ENCODE peak calls at places on chromosomes 1 and 21, in seven cellular contexts. One of them, this sample, is unnamed.
A peak's percentile ranks its signal among the peaks of the same experiment; 100 is the strongest.

GRCh38 chr21:36539434-36540150 is 59.7 kb upstream of the CLDN14 start:
- DNase-seq in myocyte: no peak
- DNase-seq in GM19239: no peak
- DNase-seq in NCI-H1694: no peak
- DNase-seq in HuH-7: no peak
- DNase-seq in stimulated activated CD8-positive, alpha-beta memory T cell treated with anti-CD3 and anti-CD28 coated beads, Interleukin-2, amount 100 ng/mL, for 48 hours: no peak
- DNase-seq in left lobe of liver: no peak
- DNase-seq in this sample: no peak

GRCh38 chr1:243447342-243447741 is 191.5 kb downstream of the SDCCAG8 start:
- DNase-seq in HuH-7: no peak
- DNase-seq in NCI-H1694: no peak
- DNase-seq in GM19239: no peak
- DNase-seq in myocyte: peak; percentile 31
- DNase-seq in stimulated activated CD8-positive, alpha-beta memory T cell treated with anti-CD3 and anti-CD28 coated beads, Interleukin-2, amount 100 ng/mL, for 48 hours: no peak
- DNase-seq in left lobe of liver: peak; percentile 56
- DNase-seq in this sample: peak; percentile 53

GRCh38 chr1:220783453-220783852 is 3.3 kb upstream of the MTARC1 start:
- DNase-seq in GM19239: no peak
- DNase-seq in left lobe of liver: no peak
- DNase-seq in HuH-7: no peak
- DNase-seq in stimulated activated CD8-positive, alpha-beta memory T cell treated with anti-CD3 and anti-CD28 coated beads, Interleukin-2, amount 100 ng/mL, for 48 hours: no peak
- DNase-seq in myocyte: no peak
- DNase-seq in NCI-H1694: no peak
- DNase-seq in this sample: no peak

GRCh38 chr1:11488966-11489625 is 10.1 kb downstream of the DISP3 start:
- DNase-seq in GM19239: no peak
- DNase-seq in HuH-7: no peak
- DNase-seq in stimulated activated CD8-positive, alpha-beta memory T cell treated with anti-CD3 and anti-CD28 coated beads, Interleukin-2, amount 100 ng/mL, for 48 hours: no peak
- DNase-seq in left lobe of liver: no peak
- DNase-seq in myocyte: no peak
- DNase-seq in NCI-H1694: no peak
- DNase-seq in this sample: no peak

GRCh38 chr1:217620814-217621213 is 10.1 kb downstream of the GPATCH2 start:
- DNase-seq in NCI-H1694: no peak
- DNase-seq in stimulated activated CD8-positive, alpha-beta memory T cell treated with anti-CD3 and anti-CD28 coated beads, Interleukin-2, amount 100 ng/mL, for 48 hours: no peak
- DNase-seq in GM19239: peak; percentile 15
- DNase-seq in HuH-7: no peak
- DNase-seq in myocyte: no peak
- DNase-seq in left lobe of liver: no peak
- DNase-seq in this sample: no peak

GRCh38 chr1:21121764-21122471 is 54.8 kb downstream of the EIF4G3 start:
- DNase-seq in myocyte: no peak
- DNase-seq in HuH-7: no peak
- DNase-seq in left lobe of liver: no peak
- DNase-seq in GM19239: no peak
- DNase-seq in NCI-H1694: no peak
- DNase-seq in stimulated activated CD8-positive, alpha-beta memory T cell treated with anti-CD3 and anti-CD28 coated beads, Interleukin-2, amount 100 ng/mL, for 48 hours: no peak
- DNase-seq in this sample: no peak

GRCh38 chr21:37514038-37514665 is 147.6 kb downstream of the DYRK1A start:
- DNase-seq in stimulated activated CD8-positive, alpha-beta memory T cell treated with anti-CD3 and anti-CD28 coated beads, Interleukin-2, amount 100 ng/mL, for 48 hours: no peak
- DNase-seq in GM19239: no peak
- DNase-seq in NCI-H1694: no peak
- DNase-seq in myocyte: no peak
- DNase-seq in left lobe of liver: no peak
- DNase-seq in HuH-7: no peak
- DNase-seq in this sample: no peak

GRCh38 chr1:215754112-215754511 is 187.0 kb downstream of the KCTD3 start:
- DNase-seq in left lobe of liver: no peak
- DNase-seq in myocyte: no peak
- DNase-seq in GM19239: no peak
- DNase-seq in HuH-7: no peak
- DNase-seq in stimulated activated CD8-positive, alpha-beta memory T cell treated with anti-CD3 and anti-CD28 coated beads, Interleukin-2, amount 100 ng/mL, for 48 hours: no peak
- DNase-seq in NCI-H1694: no peak
- DNase-seq in this sample: no peak

GRCh38 chr1:63980706-63981407 is 207.0 kb downstream of the ROR1 start:
- DNase-seq in HuH-7: no peak
- DNase-seq in left lobe of liver: no peak
- DNase-seq in GM19239: no peak
- DNase-seq in myocyte: no peak
- DNase-seq in NCI-H1694: no peak
- DNase-seq in stimulated activated CD8-positive, alpha-beta memory T cell treated with anti-CD3 and anti-CD28 coated beads, Interleukin-2, amount 100 ng/mL, for 48 hours: no peak
- DNase-seq in this sample: peak; percentile 3

GRCh38 chr1:168260393-168260792 is 20.3 kb upstream of the TBX19 start:
- DNase-seq in myocyte: no peak
- DNase-seq in stimulated activated CD8-positive, alpha-beta memory T cell treated with anti-CD3 and anti-CD28 coated beads, Interleukin-2, amount 100 ng/mL, for 48 hours: no peak
- DNase-seq in left lobe of liver: no peak
- DNase-seq in GM19239: no peak
- DNase-seq in HuH-7: no peak
- DNase-seq in NCI-H1694: no peak
- DNase-seq in this sample: no peak

GRCh38 chr1:205248793-205249601 is 21.3 kb downstream of the TMCC2 start:
- DNase-seq in HuH-7: no peak
- DNase-seq in stimulated activated CD8-positive, alpha-beta memory T cell treated with anti-CD3 and anti-CD28 coated beads, Interleukin-2, amount 100 ng/mL, for 48 hours: no peak
- DNase-seq in NCI-H1694: no peak
- DNase-seq in myocyte: no peak
- DNase-seq in GM19239: no peak
- DNase-seq in left lobe of liver: no peak
- DNase-seq in this sample: no peak

GRCh38 chr1:19775317-19775716 is 24.4 kb downstream of the TMCO4 start:
- DNase-seq in HuH-7: no peak
- DNase-seq in GM19239: no peak
- DNase-seq in NCI-H1694: no peak
- DNase-seq in stimulated activated CD8-positive, alpha-beta memory T cell treated with anti-CD3 and anti-CD28 coated beads, Interleukin-2, amount 100 ng/mL, for 48 hours: no peak
- DNase-seq in myocyte: no peak
- DNase-seq in left lobe of liver: no peak
- DNase-seq in this sample: no peak

GRCh38 chr1:32924881-32925344 is 23.7 kb upstream of the TMEM54 start:
- DNase-seq in HuH-7: peak; percentile 75
- DNase-seq in NCI-H1694: no peak
- DNase-seq in myocyte: no peak
- DNase-seq in GM19239: no peak
- DNase-seq in stimulated activated CD8-positive, alpha-beta memory T cell treated with anti-CD3 and anti-CD28 coated beads, Interleukin-2, amount 100 ng/mL, for 48 hours: peak; percentile 6
- DNase-seq in left lobe of liver: no peak
- DNase-seq in this sample: no peak

GRCh38 chr1:160309183-160309535 is 24.2 kb upstream of the PEX19 start:
- DNase-seq in myocyte: no peak
- DNase-seq in left lobe of liver: no peak
- DNase-seq in stimulated activated CD8-positive, alpha-beta memory T cell treated with anti-CD3 and anti-CD28 coated beads, Interleukin-2, amount 100 ng/mL, for 48 hours: no peak
- DNase-seq in GM19239: no peak
- DNase-seq in HuH-7: no peak
- DNase-seq in NCI-H1694: no peak
- DNase-seq in this sample: no peak

GRCh38 chr1:69252696-69253095 is 315.0 kb upstream of the LRRC7 start:
- DNase-seq in HuH-7: no peak
- DNase-seq in myocyte: no peak
- DNase-seq in stimulated activated CD8-positive, alpha-beta memory T cell treated with anti-CD3 and anti-CD28 coated beads, Interleukin-2, amount 100 ng/mL, for 48 hours: no peak
- DNase-seq in NCI-H1694: no peak
- DNase-seq in GM19239: no peak
- DNase-seq in left lobe of liver: no peak
- DNase-seq in this sample: peak; percentile 2

GRCh38 chr1:27959792-27960603 is at the start of gene XKR8:
- DNase-seq in HuH-7: peak; percentile 92
- DNase-seq in NCI-H1694: no peak
- DNase-seq in myocyte: peak; percentile 62
- DNase-seq in left lobe of liver: peak; percentile 89
- DNase-seq in GM19239: peak; percentile 97
- DNase-seq in stimulated activated CD8-positive, alpha-beta memory T cell treated with anti-CD3 and anti-CD28 coated beads, Interleukin-2, amount 100 ng/mL, for 48 hours: peak; percentile 75
- DNase-seq in this sample: peak; percentile 87

GRCh38 chr1:27632387-27633297 is 2.3 kb downstream of the FGR start:
- DNase-seq in HuH-7: no peak
- DNase-seq in NCI-H1694: no peak
- DNase-seq in stimulated activated CD8-positive, alpha-beta memory T cell treated with anti-CD3 and anti-CD28 coated beads, Interleukin-2, amount 100 ng/mL, for 48 hours: peak; percentile 63
- DNase-seq in GM19239: peak; percentile 72
- DNase-seq in left lobe of liver: no peak
- DNase-seq in myocyte: peak; percentile 46
- DNase-seq in this sample: no peak

GRCh38 chr1:3423245-3423829 is 31.1 kb upstream of the ARHGEF16 start:
- DNase-seq in left lobe of liver: no peak
- DNase-seq in NCI-H1694: no peak
- DNase-seq in stimulated activated CD8-positive, alpha-beta memory T cell treated with anti-CD3 and anti-CD28 coated beads, Interleukin-2, amount 100 ng/mL, for 48 hours: no peak
- DNase-seq in HuH-7: no peak
- DNase-seq in myocyte: no peak
- DNase-seq in GM19239: no peak
- DNase-seq in this sample: no peak

GRCh38 chr1:201335174-201335870 is 42.2 kb downstream of the TNNT2 start:
- DNase-seq in myocyte: no peak
- DNase-seq in HuH-7: no peak
- DNase-seq in left lobe of liver: no peak
- DNase-seq in stimulated activated CD8-positive, alpha-beta memory T cell treated with anti-CD3 and anti-CD28 coated beads, Interleukin-2, amount 100 ng/mL, for 48 hours: no peak
- DNase-seq in NCI-H1694: no peak
- DNase-seq in GM19239: no peak
- DNase-seq in this sample: peak; percentile 69

GRCh38 chr1:1332774-1333480 is 1.8 kb downstream of the TAS1R3 start:
- DNase-seq in NCI-H1694: no peak
- DNase-seq in left lobe of liver: peak; percentile 83
- DNase-seq in HuH-7: no peak
- DNase-seq in GM19239: no peak
- DNase-seq in stimulated activated CD8-positive, alpha-beta memory T cell treated with anti-CD3 and anti-CD28 coated beads, Interleukin-2, amount 100 ng/mL, for 48 hours: no peak
- DNase-seq in myocyte: no peak
- DNase-seq in this sample: no peak

GRCh38 chr1:223886516-223886921 is 40.8 kb upstream of the TP53BP2 start:
- DNase-seq in stimulated activated CD8-positive, alpha-beta memory T cell treated with anti-CD3 and anti-CD28 coated beads, Interleukin-2, amount 100 ng/mL, for 48 hours: no peak
- DNase-seq in GM19239: no peak
- DNase-seq in left lobe of liver: peak; percentile 81
- DNase-seq in HuH-7: peak; percentile 59
- DNase-seq in myocyte: no peak
- DNase-seq in NCI-H1694: no peak
- DNase-seq in this sample: peak; percentile 26

GRCh38 chr1:92804721-92805169 is 19.8 kb upstream of the EVI5 start:
- DNase-seq in stimulated activated CD8-positive, alpha-beta memory T cell treated with anti-CD3 and anti-CD28 coated beads, Interleukin-2, amount 100 ng/mL, for 48 hours: no peak
- DNase-seq in HuH-7: peak; percentile 36
- DNase-seq in left lobe of liver: no peak
- DNase-seq in NCI-H1694: no peak
- DNase-seq in GM19239: no peak
- DNase-seq in myocyte: peak; percentile 80
- DNase-seq in this sample: peak; percentile 80

GRCh38 chr1:110682898-110683297 is 8.2 kb upstream of the KCNA3 start:
- DNase-seq in stimulated activated CD8-positive, alpha-beta memory T cell treated with anti-CD3 and anti-CD28 coated beads, Interleukin-2, amount 100 ng/mL, for 48 hours: no peak
- DNase-seq in GM19239: no peak
- DNase-seq in HuH-7: no peak
- DNase-seq in left lobe of liver: no peak
- DNase-seq in myocyte: no peak
- DNase-seq in NCI-H1694: no peak
- DNase-seq in this sample: no peak